ENCODE peak calls at places on chromosomes 1 and 21, in five cellular contexts. O is GM23248, U is MM.1S, A is neural progenitor cell, L is SK-N-SH. X is an unnamed sample.

GRCh38 chr1:89259283-89259971 is 13.2 kb downstream of the GBP5 start:
- DNase-seq in O (no peak), U (no peak), A (no peak), L (no peak), X (no peak)

GRCh38 chr1:37914719-37915483 is 32.0 kb downstream of the INPP5B start:
- DNase-seq in O (no peak), U (no peak), A (no peak), L (no peak), X (no peak)

GRCh38 chr21:32702702-32703101 is 25.1 kb downstream of the SYNJ1 start:
- DNase-seq in O (peak; percentile 71), U (no peak), A (no peak), L (no peak), X (peak; percentile 53)

GRCh38 chr1:3295846-3296245 is 158.6 kb upstream of the ARHGEF16 start:
- DNase-seq in O (no peak), U (no peak), A (no peak), L (no peak), X (no peak)

GRCh38 chr1:9835758-9836631 is 12.2 kb upstream of the CLSTN1 start:
- DNase-seq in O (no peak), U (no peak), A (peak; percentile 83), L (peak; percentile 54), X (peak; percentile 91)

GRCh38 chr21:33949516-33950424 is 34.2 kb upstream of the ATP5PO start:
- DNase-seq in O (no peak), U (peak; percentile 49), A (no peak), L (no peak), X (no peak)

GRCh38 chr1:169630006-169630405 is at the start of gene SELP:
- DNase-seq in O (no peak), U (no peak), A (no peak), L (no peak), X (no peak)

GRCh38 chr1:2358651-2359640 is 32.4 kb downstream of the MORN1 start:
- DNase-seq in O (no peak), U (no peak), A (no peak), L (no peak), X (no peak)

GRCh38 chr1:112172294-112172882 is 182.9 kb upstream of the KCND3 start:
- DNase-seq in O (peak; percentile 72), U (peak; percentile 8), A (peak; percentile 90), L (no peak), X (peak; percentile 60)

GRCh38 chr1:201503397-201504176 is 3.3 kb downstream of the CSRP1 start:
- DNase-seq in O (peak; percentile 97), U (no peak), A (peak; percentile 37), L (no peak), X (peak; percentile 86)

GRCh38 chr1:5551274-5551966 is 440.8 kb downstream of the NPHP4 start:
- DNase-seq in O (no peak), U (no peak), A (no peak), L (no peak), X (peak; percentile 38)

GRCh38 chr1:180277476-180278192 is 47.6 kb downstream of the LHX4 start:
- DNase-seq in O (no peak), U (no peak), A (no peak), L (no peak), X (no peak)

GRCh38 chr1:240539700-240540414 is 72.1 kb downstream of the GREM2 start:
- DNase-seq in O (no peak), U (no peak), A (no peak), L (no peak), X (no peak)

GRCh38 chr1:41321277-41321676 is 40.0 kb upstream of the FOXO6 start:
- DNase-seq in O (no peak), U (no peak), A (no peak), L (no peak), X (no peak)

GRCh38 chr1:243642936-243643335 is 207.1 kb downstream of the AKT3 start:
- DNase-seq in O (peak; percentile 67), U (no peak), A (no peak), L (no peak), X (no peak)

DNA sequence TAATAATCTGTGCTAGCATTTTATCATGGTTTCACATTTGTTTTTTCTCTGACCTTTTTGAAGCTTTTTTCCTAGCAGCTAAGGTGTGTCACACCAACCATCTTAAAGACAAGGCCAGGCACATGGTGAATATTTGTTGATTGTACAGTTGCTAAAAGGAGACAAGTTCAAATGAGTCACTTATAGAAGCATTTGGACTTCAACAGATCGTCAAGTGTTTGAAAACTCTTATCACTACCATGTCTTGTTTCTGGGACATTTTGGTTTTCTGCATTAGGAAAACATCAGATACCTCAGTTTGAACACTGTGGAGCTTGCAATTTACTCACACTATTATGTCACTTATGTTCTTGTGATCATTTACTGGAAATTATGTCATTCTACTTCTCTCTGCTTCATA is 407.3 kb downstream of the USP25 start:
- DNase-seq in O (no peak), U (no peak), A (no peak), L (no peak), X (no peak)
- H3F3A ChIP-seq in O (no peaks in the 10 kb centered on the region), U (no peaks in the 10 kb centered on the region), A (no peaks in the 10 kb centered on the region), L (no peaks in the 10 kb centered on the region), X (no peaks in the 10 kb centered on the region)

GRCh38 chr1:25437672-25438071 is 7.0 kb downstream of the MACO1 start:
- DNase-seq in O (no peak), U (no peak), A (no peak), L (no peak), X (no peak)

GRCh38 chr1:25433389-25434186 is 2.9 kb downstream of the MACO1 start:
- DNase-seq in O (peak; percentile 27), U (no peak), A (no peak), L (no peak), X (no peak)

GRCh38 chr1:25432749-25433388 is 2.2 kb downstream of the MACO1 start:
- DNase-seq in O (no peak), U (no peak), A (no peak), L (no peak), X (no peak)

GRCh38 chr1:25432364-25432719 is 1.6 kb downstream of the MACO1 start:
- DNase-seq in O (no peak), U (no peak), A (no peak), L (no peak), X (no peak)

GRCh38 chr1:25435315-25436103 is 4.8 kb downstream of the MACO1 start:
- DNase-seq in O (no peak), U (peak; percentile 37), A (no peak), L (no peak), X (no peak)
- H4K20me1 ChIP-seq in O (no peaks in the 10 kb centered on the region), U (no peaks in the 10 kb centered on the region), A (peaks cover 44% of the 10 kb centered on the region), L (peaks cover 43% of the 10 kb centered on the region), X (peaks cover 14% of the 10 kb centered on the region)

GRCh38 chr1:108703939-108704338 is 8.8 kb upstream of the FNDC7 start:
- DNase-seq in O (peak; percentile 47), U (no peak), A (no peak), L (no peak), X (peak; percentile 8)
- H3F3A ChIP-seq in O (peaks cover 60% of the 10 kb centered on the region), U (no peaks in the 10 kb centered on the region), A (peaks cover 38% of the 10 kb centered on the region), L (peaks cover 26% of the 10 kb centered on the region), X (peaks cover 22% of the 10 kb centered on the region)

DNA sequence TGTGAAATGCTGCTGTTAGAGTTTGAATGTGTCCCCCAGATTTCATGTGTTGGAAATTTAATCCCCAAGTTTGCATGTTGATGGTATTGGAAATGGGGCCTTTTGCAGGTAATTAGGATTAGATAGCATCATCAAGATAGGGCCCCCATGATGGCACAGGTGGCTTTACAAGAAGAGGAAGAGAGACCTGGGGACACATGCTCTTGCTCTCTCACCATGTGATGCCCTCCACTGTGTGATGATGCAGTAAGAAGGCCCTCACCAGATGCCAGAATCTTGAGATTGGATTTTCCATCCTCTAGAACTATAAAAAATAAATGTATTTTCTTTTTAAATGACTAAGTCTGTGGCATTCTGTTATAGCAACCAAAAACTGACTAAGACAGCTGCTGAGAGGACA is 57.0 kb upstream of the NEK7 start:
- DNase-seq in O (no peak), U (no peak), A (no peak), L (no peak), X (no peak)
- H4K20me1 ChIP-seq in O (no peaks in the 10 kb centered on the region), U (no peaks in the 10 kb centered on the region), A (no peaks in the 10 kb centered on the region), L (no peaks in the 10 kb centered on the region), X (no peaks in the 10 kb centered on the region)

DNA sequence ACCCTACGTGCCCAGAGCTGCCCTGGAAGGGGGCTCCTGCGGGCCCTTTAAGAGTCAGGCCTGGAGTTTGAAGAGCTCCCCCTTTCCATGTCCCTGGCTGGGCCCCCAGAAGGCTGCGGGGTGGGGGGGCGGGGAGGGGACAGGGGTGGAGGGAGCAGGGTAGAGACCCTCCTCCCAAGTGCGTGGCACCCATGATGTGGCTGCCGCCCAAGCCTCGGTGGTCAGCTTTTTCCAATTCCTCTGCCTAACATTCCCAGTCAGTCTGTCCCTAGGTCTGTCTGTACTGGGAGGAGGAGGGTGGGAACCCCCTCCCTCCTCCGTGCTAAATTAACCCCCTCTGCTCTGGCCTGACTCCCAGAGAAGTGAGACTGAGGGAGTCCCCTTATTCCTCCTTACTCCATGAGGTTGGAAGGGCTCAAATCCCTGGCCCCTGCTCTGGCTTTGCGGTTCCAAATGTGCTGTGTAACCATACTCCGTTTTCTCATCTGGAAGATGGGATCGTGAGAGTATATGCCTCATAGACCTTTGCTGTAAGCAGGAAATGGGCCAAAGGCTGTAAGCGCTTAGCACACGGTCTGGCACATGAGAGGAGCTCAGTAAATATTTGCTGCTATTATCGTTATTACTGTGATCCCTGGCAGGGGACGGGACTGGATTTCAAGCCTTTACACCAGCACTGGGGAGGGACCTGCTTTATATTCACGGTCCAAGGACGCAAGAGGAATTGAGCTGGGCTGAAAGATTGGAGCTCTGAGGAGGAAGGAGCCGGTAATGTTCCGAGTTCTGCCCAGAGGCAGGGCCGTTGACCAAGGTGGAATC is 653 bp upstream of the COL16A1 start:
- DNase-seq in O (peak; percentile 89), U (no peak), A (peak; percentile 19), L (peak; percentile 18), X (peak; percentile 37)
- H3F3A ChIP-seq in O (peaks cover 48% of the 10 kb centered on the region), U (no peaks in the 10 kb centered on the region), A (peaks cover 5% of the 10 kb centered on the region), L (peaks cover 37% of the 10 kb centered on the region), X (peaks cover 4% of the 10 kb centered on the region)

DNA sequence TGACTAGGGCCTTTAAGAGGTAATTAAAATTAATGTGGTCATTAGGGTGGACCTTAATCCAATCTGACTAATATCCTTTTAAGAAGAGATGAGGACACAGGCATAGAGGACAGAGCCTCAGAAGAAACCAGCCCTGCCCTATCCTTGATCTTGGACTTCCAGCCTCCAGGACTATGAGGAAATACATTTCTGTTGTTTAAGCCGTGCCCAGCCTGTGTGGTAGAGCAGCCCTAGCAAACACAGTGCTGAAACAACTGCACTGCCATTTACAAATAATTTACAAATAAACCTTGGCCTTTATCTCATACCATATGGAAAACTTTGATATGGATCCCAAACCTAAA is 7.6 kb downstream of the UBE2G2 start:
- DNase-seq in O (no peak), U (no peak), A (no peak), L (no peak), X (no peak)
- H4K20me1 ChIP-seq in O (peaks cover 18% of the 10 kb centered on the region), U (peaks cover 38% of the 10 kb centered on the region), A (peaks cover 14% of the 10 kb centered on the region), L (peaks cover 90% of the 10 kb centered on the region), X (peaks cover 58% of the 10 kb centered on the region)

GRCh38 chr21:8994640-8995511 is 1526.5 kb upstream of the TPTE start:
- DNase-seq in O (no peak), U (no peak), A (no peak), L (no peak), X (peak; percentile 2)

GRCh38 chr21:8991968-8992621 is 1529.3 kb upstream of the TPTE start:
- DNase-seq in O (no peak), U (no peak), A (no peak), L (no peak), X (peak; percentile 1)

GRCh38 chr21:8993943-8994639 is 1527.3 kb upstream of the TPTE start:
- DNase-seq in O (no peak), U (no peak), A (no peak), L (no peak), X (peak; percentile 2)

GRCh38 chr21:8992731-8993174 is 1528.6 kb upstream of the TPTE start:
- DNase-seq in O (no peak), U (no peak), A (no peak), L (no peak), X (peak; percentile 1)

GRCh38 chr21:8993284-8993942 is 1528.0 kb upstream of the TPTE start:
- DNase-seq in O (no peak), U (no peak), A (no peak), L (no peak), X (peak; percentile 4)
- H3F3A ChIP-seq in O (no peaks in the 10 kb centered on the region), U (no peaks in the 10 kb centered on the region), A (no peaks in the 10 kb centered on the region), L (no peaks in the 10 kb centered on the region), X (no peaks in the 10 kb centered on the region)